ENCODE peak calls at places on chromosomes 4 and X, in four cellular contexts. N is H1, Z is H9, O is IMR-90. X is an unnamed sample.

GRCh38 chr4:23958749-23959148 is 68.9 kb upstream of the PPARGC1A start:
- DNase-seq in O (no peak), N (no peak), Z (no peak), X (no peak)

GRCh38 chr4:175263537-175263936 is 345.4 kb downstream of the ADAM29 start:
- DNase-seq in N (no peak), Z (no peak), O (no peak), X (no peak)

GRCh38 chr4:26267087-26267486 is 53.7 kb upstream of the RBPJ start:
- DNase-seq in Z (no peak), N (no peak), O (peak; percentile 53), X (no peak)

GRCh38 chr4:7021355-7021754 is 21.8 kb upstream of the TADA2B start:
- DNase-seq in N (no peak), Z (no peak), O (no peak), X (no peak)

GRCh38 chr4:16225139-16225538 is 1.1 kb downstream of the TAPT1 start:
- DNase-seq in O (peak; percentile 41), Z (no peak), N (no peak), X (no peak)

GRCh38 chrX:148192547-148192946 is 211.4 kb downstream of the FMR1NB start:
- DNase-seq in O (no peak), N (no peak), Z (no peak), X (no peak)

GRCh38 chr4:85149656-85150055 is 183.2 kb upstream of the WDFY3 start:
- DNase-seq in Z (no peak), N (no peak), O (peak; percentile 4), X (no peak)

GRCh38 chr4:137307806-137308205 is 224.5 kb downstream of the PCDH18 start:
- DNase-seq in N (no peak), O (peak; percentile 82), Z (no peak), X (no peak)

GRCh38 chr4:8675383-8675782 is 82.8 kb downstream of the CPZ start:
- DNase-seq in Z (peak; percentile 90), O (peak; percentile 2), N (peak; percentile 93), X (peak; percentile 85)

GRCh38 chr4:171929477-171929876 is 116.3 kb downstream of the GALNTL6 start:
- DNase-seq in O (no peak), Z (no peak), N (no peak), X (no peak)

GRCh38 chr4:139555705-139556070 is 331 bp downstream of the SETD7 start:
- DNase-seq in N (no peak), Z (no peak), O (no peak), X (no peak)

DNA sequence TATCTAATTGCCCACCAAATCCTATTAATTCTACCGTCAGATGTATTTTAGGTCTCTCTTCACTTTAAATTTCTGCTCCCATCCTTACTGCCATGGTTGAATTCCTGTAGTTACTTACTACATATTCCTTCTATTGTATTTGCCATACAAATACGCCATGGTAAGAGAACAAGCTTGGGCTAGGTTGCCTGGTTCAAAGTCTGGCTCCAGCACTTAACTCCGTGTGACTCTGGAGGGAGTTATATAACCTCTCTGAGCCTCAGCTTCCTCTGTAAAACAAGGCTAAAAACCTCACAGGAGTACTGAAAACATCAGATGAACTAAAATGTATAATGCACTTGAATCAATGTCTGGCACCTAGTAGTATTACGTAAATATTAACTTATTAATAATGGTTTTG is 260.3 kb upstream of the RPS6KA3 start:
- DNase-seq in O (no peak), N (no peak), Z (no peak), X (no peak)
- H3K56ac ChIP-seq in O (no peak overlapping the region), N (no peak overlapping the region), Z (no peak overlapping the region), X (no peak overlapping the region)

DNA sequence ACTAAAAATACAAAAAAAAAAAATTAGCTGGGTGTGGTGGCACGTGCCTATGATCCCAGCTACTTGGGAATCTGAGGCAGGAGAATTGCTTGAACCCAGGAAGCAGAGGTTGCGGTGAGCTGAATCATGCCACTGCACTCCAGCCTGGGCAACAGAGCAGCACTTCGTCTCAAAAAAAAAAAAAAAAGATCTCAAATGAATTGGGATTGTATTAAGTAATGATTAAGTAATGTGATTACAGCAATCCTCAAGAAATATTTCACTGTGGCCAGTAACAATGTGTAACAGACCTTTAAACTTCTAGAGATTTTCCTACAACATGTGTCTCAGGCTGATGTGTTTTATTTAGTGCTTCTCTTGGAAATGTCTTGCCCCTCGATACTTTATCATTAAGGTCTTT is 46.8 kb downstream of the PKD2 start:
- DNase-seq in Z (no peak), O (no peak), N (no peak), X (no peak)
- H3K56ac ChIP-seq in Z (no peak overlapping the region), O (no peak overlapping the region), N (no peak overlapping the region), X (no peak overlapping the region)

GRCh38 chr4:32022071-32022470 is 1301.9 kb downstream of the PCDH7 start:
- DNase-seq in Z (no peak), N (no peak), O (no peak), X (no peak)
- H3K56ac ChIP-seq in Z (no peak overlapping the region), N (no peak overlapping the region), O (no peak overlapping the region), X (no peak overlapping the region)

GRCh38 chrX:24002792-24003191 is 24.2 kb downstream of the KLHL15 start:
- DNase-seq in O (no peak), N (no peak), Z (no peak), X (peak; percentile 21)

GRCh38 chrX:24005028-24005427 is 22.0 kb downstream of the KLHL15 start:
- DNase-seq in N (no peak), Z (no peak), O (no peak), X (no peak)

GRCh38 chrX:24005867-24006266 is 21.1 kb downstream of the KLHL15 start:
- DNase-seq in N (no peak), Z (no peak), O (no peak), X (no peak)

DNA sequence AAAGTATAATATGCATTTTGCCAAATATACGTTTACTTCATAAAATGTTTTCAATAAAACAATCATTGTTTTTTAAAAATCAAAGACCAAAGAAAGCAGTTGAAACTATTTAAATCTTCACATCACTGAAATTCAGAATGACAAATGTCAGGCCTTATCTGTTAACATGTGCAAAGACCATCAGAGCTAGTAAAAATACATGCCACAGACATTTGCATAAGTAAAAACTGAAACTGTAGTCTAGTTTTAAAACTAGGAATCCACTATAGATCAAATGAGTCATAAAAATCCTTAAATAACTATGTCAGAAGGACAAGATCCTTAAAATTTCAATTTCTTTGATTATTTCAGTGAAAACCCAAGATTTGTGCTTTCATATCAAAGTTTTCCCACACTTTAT is 24.8 kb downstream of the KLHL15 start:
- DNase-seq in Z (no peak), O (no peak), N (no peak), X (no peak)
- H3K56ac ChIP-seq in Z (no peak overlapping the region), O (no peak overlapping the region), N (no peak overlapping the region), X (no peak overlapping the region)

DNA sequence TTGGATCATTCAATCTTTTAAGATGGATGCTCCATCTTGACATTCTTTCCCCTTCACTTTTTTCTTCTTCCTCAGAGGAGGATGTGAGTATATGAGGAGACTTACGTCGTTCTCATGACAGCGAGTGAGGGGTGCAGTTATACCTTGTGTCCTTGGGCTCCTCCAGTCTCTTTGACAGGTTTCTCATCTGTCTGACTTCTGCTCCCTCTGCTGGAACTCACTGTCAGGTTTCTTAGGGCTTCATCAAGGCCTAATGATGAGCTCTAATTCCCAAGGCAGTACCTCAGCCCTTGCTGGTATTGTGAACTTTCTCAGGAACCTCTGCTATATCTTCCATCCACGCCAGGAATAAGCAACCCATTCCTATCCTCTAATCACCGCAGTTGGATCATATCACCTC is 237.8 kb upstream of the ADGRL3 start:
- DNase-seq in O (no peak), N (no peak), Z (peak; percentile 36), X (peak; percentile 61)
- H3K56ac ChIP-seq in O (no peak overlapping the region), N (no peak overlapping the region), Z (no peak overlapping the region), X (no peak overlapping the region)

GRCh38 chr4:145346081-145346480 is 135.6 kb upstream of the SMAD1 start:
- DNase-seq in Z (no peak), N (no peak), O (no peak), X (no peak)
- H3K56ac ChIP-seq in Z (no peak overlapping the region), N (no peak overlapping the region), O (no peak overlapping the region), X (no peak overlapping the region)

GRCh38 chr4:129138762-129139496 is 43.0 kb downstream of the C4orf33 start:
- DNase-seq in O (no peak), N (no peak), Z (no peak), X (peak; percentile 1)

GRCh38 chr4:129143359-129143758 is 47.4 kb downstream of the C4orf33 start:
- DNase-seq in O (no peak), Z (no peak), N (no peak), X (no peak)

GRCh38 chr4:129144755-129145206 is 48.8 kb downstream of the C4orf33 start:
- DNase-seq in Z (no peak), N (no peak), O (no peak), X (no peak)

GRCh38 chr4:129136433-129136832 is 40.5 kb downstream of the C4orf33 start:
- DNase-seq in O (no peak), Z (no peak), N (no peak), X (no peak)

DNA sequence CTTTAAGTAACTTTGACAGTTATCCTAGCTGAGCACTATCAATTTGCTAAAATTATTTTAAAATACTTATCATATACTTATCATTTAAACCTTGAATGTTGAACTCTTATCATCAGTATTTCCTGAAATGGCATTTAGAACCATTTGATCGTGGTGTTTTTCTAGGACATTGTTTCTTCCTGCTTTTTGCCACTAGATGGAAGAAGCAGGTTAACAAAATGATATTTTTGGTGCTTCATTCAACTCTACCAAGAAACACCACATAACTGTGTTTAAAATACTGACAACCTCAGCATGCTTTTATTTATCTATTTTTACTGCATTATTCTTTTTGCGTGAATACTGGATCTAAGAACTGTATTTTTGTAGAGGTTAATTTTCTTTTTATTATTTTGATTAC is 44.6 kb downstream of the C4orf33 start:
- DNase-seq in N (no peak), O (no peak), Z (no peak), X (no peak)
- H3K56ac ChIP-seq in N (no peak overlapping the region), O (no peak overlapping the region), Z (no peak overlapping the region), X (no peak overlapping the region)

DNA sequence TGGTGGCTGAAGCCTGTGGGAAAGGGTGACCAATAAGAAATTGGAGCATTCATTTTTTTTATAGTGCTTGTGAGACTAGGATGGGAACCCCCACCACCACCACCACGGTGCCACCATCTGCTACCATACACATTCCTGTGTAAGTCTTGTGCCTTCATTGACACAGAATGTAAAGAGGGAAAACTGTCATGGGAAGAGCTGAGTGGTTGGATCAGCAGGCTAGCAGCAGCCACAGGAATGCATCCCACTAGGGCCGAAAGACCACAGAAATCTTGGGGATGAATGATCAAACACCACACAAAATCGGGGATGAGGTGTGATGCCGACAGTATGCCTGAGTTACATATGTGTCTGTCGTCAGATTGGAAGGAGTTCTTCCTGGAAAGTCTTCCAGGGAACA is 69.2 kb downstream of the SRPX start:
- DNase-seq in Z (no peak), O (peak; percentile 34), N (no peak), X (no peak)
- H3K56ac ChIP-seq in Z (no peak overlapping the region), O (no peak overlapping the region), N (no peak overlapping the region), X (no peak overlapping the region)

GRCh38 chr4:182066037-182066436 is 177.2 kb upstream of the TENM3 start:
- DNase-seq in O (no peak), N (no peak), Z (no peak), X (no peak)

GRCh38 chr4:182068920-182069319 is 174.3 kb upstream of the TENM3 start:
- DNase-seq in O (no peak), Z (no peak), N (no peak), X (no peak)

GRCh38 chr4:182065255-182065654 is 177.9 kb upstream of the TENM3 start:
- DNase-seq in O (no peak), Z (no peak), N (no peak), X (peak; percentile 66)

GRCh38 chr4:182063651-182064050 is 179.6 kb upstream of the TENM3 start:
- DNase-seq in Z (no peak), O (no peak), N (no peak), X (no peak)

GRCh38 chr4:182067828-182068227 is 175.4 kb upstream of the TENM3 start:
- DNase-seq in N (no peak), O (no peak), Z (no peak), X (no peak)
- H3K56ac ChIP-seq in N (no peak overlapping the region), O (no peak overlapping the region), Z (no peak overlapping the region), X (no peak overlapping the region)

GRCh38 chrX:131789664-131790063 is 233.4 kb upstream of the STK26 start:
- DNase-seq in Z (no peak), N (no peak), O (no peak), X (no peak)
- H3K56ac ChIP-seq in Z (no peak overlapping the region), N (no peak overlapping the region), O (no peak overlapping the region), X (no peak overlapping the region)